ENCODE peak calls at places on chromosomes 5 and 9, in seven cellular contexts. Q is HL-60; X is uterus; K is stimulated activated CD8-positive, alpha-beta memory T cell treated with anti-CD3 and anti-CD28 coated beads, Interleukin-12 subunit alpha, Interleukin-12 subunit beta, amount 100 ng/mL, for 4 hours; F is NCI-H524; N is epithelial cell of prostate; M is T1000. A is an unnamed sample.

GRCh38 chr9:759541-759940 is 82.0 kb upstream of the DMRT1 start:
- DNase-seq in X (no peak), F (no peak), M (no peak), N (no peak), Q (no peak), K (no peak), A (no peak)

GRCh38 chr5:132293992-132294727 is at the start of gene SLC22A4:
- DNase-seq in Q (peak), K (peak), X (peak), M (peak), N (no peak), F (peak), A (peak)

GRCh38 chr5:136249678-136250266 is 56.8 kb upstream of the SMIM32 start:
- DNase-seq in M (no peak), X (peak), F (peak), K (no peak), Q (no peak), N (peak), A (no peak)

GRCh38 chr5:6576861-6577501 is 55.9 kb downstream of the NSUN2 start:
- DNase-seq in X (no peak), Q (no peak), K (no peak), F (peak), M (no peak), N (no peak), A (peak)

GRCh38 chr9:68904454-68904853 is 109.5 kb downstream of the PRKACG start:
- DNase-seq in F (no peak), Q (no peak), N (no peak), M (no peak), X (no peak), K (no peak), A (no peak)

GRCh38 chr9:38026840-38027527 is 42.0 kb downstream of the SHB start:
- DNase-seq in F (no peak), M (no peak), K (no peak), N (no peak), X (no peak), Q (no peak), A (no peak)

GRCh38 chr5:82405166-82405565 is 127.0 kb upstream of the RPS23 start:
- DNase-seq in Q (no peak), N (peak), M (no peak), K (no peak), X (no peak), F (no peak), A (no peak)

GRCh38 chr9:89941875-89942274 is 337.1 kb downstream of the GADD45G start:
- DNase-seq in K (no peak), X (no peak), N (peak), F (peak), M (no peak), Q (no peak), A (no peak)

GRCh38 chr5:67089200-67089725 is 107.3 kb downstream of the CD180 start:
- DNase-seq in M (peak), N (peak), X (no peak), K (no peak), F (peak), Q (no peak), A (no peak)

GRCh38 chr5:89864941-89865340 is 544.6 kb downstream of the CETN3 start:
- DNase-seq in M (no peak), N (no peak), F (no peak), K (no peak), X (no peak), Q (no peak), A (no peak)

GRCh38 chr9:125522328-125522725 is 184.7 kb downstream of the MAPKAP1 start:
- DNase-seq in X (no peak), N (no peak), F (no peak), K (no peak), Q (no peak), M (no peak), A (no peak)

GRCh38 chr5:180669661-180670060 is 20.3 kb upstream of the FLT4 start:
- DNase-seq in N (no peak), X (no peak), F (no peak), M (no peak), K (no peak), Q (no peak), A (no peak)

GRCh38 chr5:76403963-76404693 is 1.0 kb downstream of the IQGAP2 start:
- DNase-seq in X (peak), F (peak), M (no peak), N (no peak), K (peak), Q (peak), A (peak)

A was measured in T-helper 2 cell.